ENCODE peak calls at places on chromosome 6, in five cellular contexts. O is osteocyte, T is BE2C, P is HL-60, E is RWPE2. J is an unnamed sample.

GRCh38 chr6:128516514-128516898 is 3.9 kb downstream of the PTPRK start:
- DNase-seq in E (no peak), P (no peak), T (peak; percentile 17), O (no peak), J (no peak)

GRCh38 chr6:17813561-17813960 is 106.8 kb upstream of the NUP153 start:
- DNase-seq in E (no peak), T (no peak), P (no peak), O (no peak), J (no peak)

GRCh38 chr6:169793408-169793807 is 42.0 kb downstream of the ERMARD start:
- DNase-seq in P (no peak), O (peak; percentile 76), T (no peak), E (no peak), J (peak; percentile 58)

GRCh38 chr6:51842066-51842465 is 245.3 kb downstream of the PKHD1 start:
- DNase-seq in T (no peak), P (no peak), O (no peak), E (no peak), J (no peak)

GRCh38 chr6:153856929-153857376 is 182.1 kb upstream of the OPRM1 start:
- DNase-seq in O (no peak), T (no peak), E (no peak), P (no peak), J (no peak)

GRCh38 chr6:90285611-90286381 is 10.8 kb downstream of the BACH2 start:
- DNase-seq in O (peak; percentile 89), E (peak; percentile 79), P (peak; percentile 53), T (peak; percentile 28), J (no peak)

GRCh38 chr6:160767019-160767646 is 65.1 kb downstream of the PLG start:
- DNase-seq in P (no peak), E (peak; percentile 66), T (peak; percentile 81), O (peak; percentile 88), J (peak; percentile 86)

GRCh38 chr6:5249451-5250122 is 11.2 kb downstream of the LYRM4 start:
- DNase-seq in E (no peak), T (no peak), O (no peak), P (no peak), J (no peak)

GRCh38 chr6:90429713-90430112 is 133.1 kb upstream of the BACH2 start:
- DNase-seq in T (no peak), P (no peak), O (no peak), E (no peak), J (no peak)

GRCh38 chr6:116467514-116467913 is 6.3 kb downstream of the CALHM6 start:
- DNase-seq in P (no peak), E (no peak), O (no peak), T (no peak), J (no peak)

GRCh38 chr6:22149501-22150490 is 147.0 kb downstream of the PRL start:
- DNase-seq in P (no peak), E (no peak), O (no peak), T (peak; percentile 70), J (no peak)

GRCh38 chr6:139027620-139028182 is 844 bp upstream of the ABRACL start:
- DNase-seq in O (no peak), P (peak; percentile 63), T (no peak), E (no peak), J (no peak)

GRCh38 chr6:157811476-157812173 is 11.4 kb upstream of the SNX9 start:
- DNase-seq in O (no peak), E (no peak), T (no peak), P (no peak), J (no peak)

GRCh38 chr6:122610690-122611455 is 668 bp downstream of the PKIB start:
- DNase-seq in P (no peak), T (peak; percentile 30), O (no peak), E (peak; percentile 57), J (no peak)

GRCh38 chr6:169604076-169604475 is 97.8 kb downstream of the WDR27 start:
- DNase-seq in O (no peak), P (no peak), E (no peak), T (no peak), J (no peak)

GRCh38 chr6:43335469-43335868 is 26.8 kb upstream of the CRIP3 start:
- DNase-seq in O (no peak), E (no peak), P (no peak), T (no peak), J (no peak)

GRCh38 chr6:79630400-79630882 is 688 bp upstream of the SH3BGRL2 start:
- DNase-seq in P (no peak), T (no peak), E (no peak), O (no peak), J (no peak)

GRCh38 chr6:88376759-88377387 is 210.7 kb upstream of the CNR1 start:
- DNase-seq in O (no peak), E (no peak), P (no peak), T (no peak), J (no peak)

GRCh38 chr6:159062564-159062945 is 17.8 kb upstream of the TAGAP start:
- DNase-seq in O (peak; percentile 40), P (peak; percentile 78), T (no peak), E (no peak), J (no peak)

GRCh38 chr6:20875369-20875963 is 341.2 kb downstream of the CDKAL1 start:
- DNase-seq in E (no peak), P (no peak), O (no peak), T (peak; percentile 46), J (no peak)

GRCh38 chr6:117548797-117549301 is 53.5 kb downstream of the GOPC start:
- DNase-seq in E (no peak), T (no peak), P (no peak), O (no peak), J (no peak)

GRCh38 chr6:129207832-129208231 is 324.9 kb downstream of the LAMA2 start:
- DNase-seq in E (no peak), P (no peak), T (no peak), O (no peak), J (no peak)

GRCh38 chr6:10528170-10528981 is 7.2 kb downstream of the GCNT2 start:
- DNase-seq in P (no peak), E (no peak), T (no peak), O (no peak), J (no peak)

GRCh38 chr6:15929685-15930084 is 199.2 kb upstream of the MYLIP start:
- DNase-seq in P (peak; percentile 51), O (no peak), E (no peak), T (no peak), J (no peak)

GRCh38 chr6:12331951-12332749 is 42.0 kb downstream of the EDN1 start:
- DNase-seq in E (no peak), T (no peak), P (no peak), O (peak; percentile 49), J (no peak)

GRCh38 chr6:113649276-113649675 is 207.9 kb upstream of the MARCKS start:
- DNase-seq in O (no peak), T (no peak), E (no peak), P (peak; percentile 61), J (no peak)

GRCh38 chr6:163460307-163460782 is 45.8 kb downstream of the QKI start:
- DNase-seq in P (no peak), T (no peak), E (no peak), O (no peak), J (no peak)

GRCh38 chr6:5031150-5031549 is 27.3 kb upstream of the RPP40 start:
- DNase-seq in T (no peak), E (no peak), O (no peak), P (no peak), J (no peak)

GRCh38 chr6:106476326-106477105 is 116.0 kb downstream of the CRYBG1 start:
- DNase-seq in T (no peak), P (no peak), O (no peak), E (no peak), J (no peak)

GRCh38 chr6:30686908-30687658 is 638 bp upstream of the PPP1R18 start:
- DNase-seq in P (peak; percentile 85), O (peak; percentile 98), E (peak; percentile 99), T (peak; percentile 99), J (peak; percentile 89)

GRCh38 chr6:38273325-38273724 is 366.4 kb downstream of the BTBD9 start:
- DNase-seq in P (no peak), T (no peak), E (no peak), O (no peak), J (no peak)

DNA sequence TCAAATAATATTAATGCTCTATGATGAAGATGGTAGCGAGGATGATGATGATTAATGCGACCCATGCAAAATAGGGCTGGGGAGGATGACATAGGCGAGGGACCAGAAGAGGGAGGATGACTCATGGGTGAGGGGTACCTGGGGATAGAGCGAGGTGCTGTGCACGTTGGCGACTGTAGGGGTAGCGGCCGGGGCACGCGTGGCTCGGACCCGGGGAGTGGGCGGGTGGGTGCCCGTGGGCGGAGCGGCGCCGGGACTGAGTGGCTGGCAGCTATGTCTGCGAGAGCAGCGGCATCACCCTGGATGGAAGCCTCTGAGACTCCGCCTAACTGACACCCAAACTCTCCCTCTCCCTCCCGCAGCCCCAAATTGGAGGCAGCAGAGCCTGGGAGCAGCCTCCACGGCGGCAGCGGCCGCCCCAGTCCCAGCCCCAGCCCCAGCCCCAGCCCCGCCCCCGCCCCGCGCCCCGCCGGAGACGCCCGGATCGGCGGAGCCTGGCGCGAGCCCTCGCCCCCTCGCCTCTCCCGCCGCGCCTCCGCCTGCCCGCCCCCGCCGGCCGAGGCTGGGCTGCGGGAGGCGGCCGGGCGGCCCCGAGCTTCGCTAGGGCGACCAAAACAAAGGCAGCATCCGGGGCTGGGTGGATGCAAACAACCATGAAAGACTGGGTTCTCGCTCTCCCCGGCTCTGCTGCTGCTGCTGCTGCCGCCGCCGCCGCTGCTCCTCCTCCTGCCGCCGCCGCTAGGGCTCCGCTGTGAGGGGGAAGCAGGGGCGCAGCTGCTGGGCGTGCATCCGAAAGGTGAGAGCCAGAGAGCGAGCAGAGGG is at the start of gene RIMS1:
- DNase-seq in O (peak; percentile 85), E (no peak), P (no peak), T (peak; percentile 68), J (peak; percentile 72)
- TF ChIP-seq CTCF in O (peak; percentile 50), E (no peak), P (no peak), T (peak; percentile 38), J (peak; percentile 77)

GRCh38 chr6:135440087-135440792 is 57.3 kb downstream of the AHI1 start:
- DNase-seq in O (no peak), T (no peak), E (no peak), P (no peak), J (no peak)

GRCh38 chr6:135434095-135434494 is 63.4 kb downstream of the AHI1 start:
- DNase-seq in T (no peak), P (no peak), O (no peak), E (no peak), J (no peak)

GRCh38 chr6:135439549-135439948 is 58.0 kb downstream of the AHI1 start:
- DNase-seq in T (no peak), O (no peak), E (no peak), P (no peak), J (no peak)

GRCh38 chr6:135438907-135439535 is 58.5 kb downstream of the AHI1 start:
- DNase-seq in E (no peak), O (no peak), T (no peak), P (peak; percentile 30), J (no peak)
- TF ChIP-seq CTCF in E (peak; percentile 82), O (peak; percentile 57), T (peak; percentile 54), P (peak; percentile 52), J (peak; percentile 57)

DNA sequence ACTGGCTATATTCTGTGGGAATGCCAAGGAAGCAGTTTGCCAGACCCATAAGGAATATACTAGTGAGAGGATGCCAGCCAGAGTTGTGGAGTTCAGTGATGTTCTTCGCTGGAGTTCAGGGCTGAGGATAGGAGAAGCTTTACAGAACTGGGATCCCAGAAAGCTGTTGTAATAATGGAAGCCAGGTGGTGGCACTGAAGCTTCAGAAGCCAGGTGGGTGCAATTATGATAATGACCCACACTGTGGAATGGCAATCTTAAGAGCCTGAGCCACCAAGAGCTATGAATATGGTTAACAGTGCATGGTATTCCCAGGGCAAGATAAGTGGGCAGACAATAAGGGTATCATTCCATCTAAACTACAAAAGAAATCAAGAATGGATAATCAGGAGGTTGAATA is 25.1 kb upstream of the ENPP1 start:
- DNase-seq in E (no peak), P (no peak), O (no peak), T (no peak), J (no peak)
- TF ChIP-seq CTCF in E (peak; percentile 35), P (no peak), O (no peak), T (no peak), J (no peak)

GRCh38 chr6:107657755-107658461 is 166.2 kb downstream of the SCML4 start:
- DNase-seq in E (no peak), T (peak; percentile 85), P (peak; percentile 11), O (peak; percentile 92), J (no peak)
- TF ChIP-seq CTCF in E (no peak), T (peak; percentile 48), P (peak; percentile 6), O (peak; percentile 59), J (peak; percentile 54)

J was measured in type B pancreatic cell.